ENCODE peak calls at places on chromosomes 6 and 20, in four cellular contexts. One of them, this sample, is unnamed.

GRCh38 chr6:121485359-121485809 is 49.9 kb downstream of the GJA1 start:
- DNase-seq in fibroblast of villous mesenchyme: peak; percentile 69
- DNase-seq in adrenal gland: no peak
- DNase-seq in heart right ventricle: no peak
- DNase-seq in this sample: no peak

GRCh38 chr6:135814043-135814442 is 37.5 kb upstream of the PDE7B start:
- DNase-seq in fibroblast of villous mesenchyme: no peak
- DNase-seq in adrenal gland: no peak
- DNase-seq in heart right ventricle: no peak
- DNase-seq in this sample: no peak

GRCh38 chr20:22740829-22741228 is 156.5 kb upstream of the FOXA2 start:
- DNase-seq in fibroblast of villous mesenchyme: peak; percentile 52
- DNase-seq in adrenal gland: no peak
- DNase-seq in heart right ventricle: no peak
- DNase-seq in this sample: no peak

GRCh38 chr6:52839124-52840055 is 1.2 kb downstream of the GSTA5 start:
- DNase-seq in fibroblast of villous mesenchyme: peak; percentile 66
- DNase-seq in adrenal gland: peak; percentile 81
- DNase-seq in heart right ventricle: no peak
- DNase-seq in this sample: peak; percentile 26

GRCh38 chr20:57966609-57967008 is 256.8 kb upstream of the PMEPA1 start:
- DNase-seq in fibroblast of villous mesenchyme: no peak
- DNase-seq in adrenal gland: no peak
- DNase-seq in heart right ventricle: no peak
- DNase-seq in this sample: no peak

GRCh38 chr6:155913816-155914215 is 458.2 kb upstream of the NOX3 start:
- DNase-seq in fibroblast of villous mesenchyme: no peak
- DNase-seq in adrenal gland: no peak
- DNase-seq in heart right ventricle: no peak
- DNase-seq in this sample: no peak

GRCh38 chr6:55734256-55734655 is 141.1 kb downstream of the BMP5 start:
- DNase-seq in fibroblast of villous mesenchyme: no peak
- DNase-seq in adrenal gland: no peak
- DNase-seq in heart right ventricle: no peak
- DNase-seq in this sample: no peak

GRCh38 chr6:150667977-150668716 is 68.5 kb downstream of the PLEKHG1 start:
- DNase-seq in fibroblast of villous mesenchyme: peak; percentile 84
- DNase-seq in adrenal gland: peak; percentile 96
- DNase-seq in heart right ventricle: peak; percentile 95
- DNase-seq in this sample: no peak

GRCh38 chr6:143328885-143329284 is 121.6 kb downstream of the ADAT2 start:
- DNase-seq in fibroblast of villous mesenchyme: peak; percentile 19
- DNase-seq in adrenal gland: no peak
- DNase-seq in heart right ventricle: no peak
- DNase-seq in this sample: no peak

GRCh38 chr6:125174626-125175025 is 21.1 kb downstream of the TPD52L1 start:
- DNase-seq in fibroblast of villous mesenchyme: no peak
- DNase-seq in adrenal gland: no peak
- DNase-seq in heart right ventricle: no peak
- DNase-seq in this sample: no peak

GRCh38 chr6:97919631-97920030 is 636.6 kb upstream of the MMS22L start:
- DNase-seq in fibroblast of villous mesenchyme: no peak
- DNase-seq in adrenal gland: no peak
- DNase-seq in heart right ventricle: no peak
- DNase-seq in this sample: no peak

GRCh38 chr6:142845624-142846458 is 99.1 kb downstream of the HIVEP2 start:
- DNase-seq in fibroblast of villous mesenchyme: peak; percentile 87
- DNase-seq in adrenal gland: peak; percentile 92
- DNase-seq in heart right ventricle: peak; percentile 92
- DNase-seq in this sample: no peak

GRCh38 chr20:14470977-14471642 is 133.7 kb upstream of the FLRT3 start:
- DNase-seq in fibroblast of villous mesenchyme: no peak
- DNase-seq in adrenal gland: no peak
- DNase-seq in heart right ventricle: no peak
- DNase-seq in this sample: no peak

GRCh38 chr6:132365319-132365907 is 35.9 kb downstream of the MOXD1 start:
- DNase-seq in fibroblast of villous mesenchyme: peak; percentile 81
- DNase-seq in adrenal gland: no peak
- DNase-seq in heart right ventricle: no peak
- DNase-seq in this sample: no peak

GRCh38 chr20:59709636-59710035 is 105.3 kb downstream of the PHACTR3 start:
- DNase-seq in fibroblast of villous mesenchyme: no peak
- DNase-seq in adrenal gland: no peak
- DNase-seq in heart right ventricle: no peak
- DNase-seq in this sample: no peak
- TF ChIP-seq CTCF in fibroblast of villous mesenchyme: no peak
- TF ChIP-seq CTCF in adrenal gland: no peak
- TF ChIP-seq CTCF in heart right ventricle: no peak
- TF ChIP-seq CTCF in this sample: no peak

DNA sequence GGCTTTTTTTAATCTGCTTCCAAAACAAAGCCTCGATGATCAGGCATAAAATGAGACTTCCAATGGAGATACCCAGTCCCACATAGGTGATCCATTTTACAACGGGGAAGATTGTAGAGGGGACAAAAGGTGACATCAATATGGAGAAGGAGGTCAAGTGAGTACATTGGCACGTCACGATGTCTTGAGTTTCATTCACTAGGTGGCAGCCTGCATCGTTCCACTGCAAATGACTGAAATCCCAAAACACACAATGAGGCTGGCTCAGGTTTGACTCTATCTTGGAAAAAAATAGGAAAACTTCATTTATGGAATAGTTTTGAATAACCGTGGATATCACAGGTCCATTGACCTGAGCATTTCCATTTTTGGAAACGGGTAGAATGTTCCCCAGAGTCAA is 32.5 kb downstream of the ADGRF1 start:
- DNase-seq in fibroblast of villous mesenchyme: no peak
- DNase-seq in adrenal gland: no peak
- DNase-seq in heart right ventricle: no peak
- DNase-seq in this sample: no peak
- TF ChIP-seq CTCF in fibroblast of villous mesenchyme: peak; percentile 11
- TF ChIP-seq CTCF in adrenal gland: no peak
- TF ChIP-seq CTCF in heart right ventricle: no peak
- TF ChIP-seq CTCF in this sample: no peak

GRCh38 chr6:15248451-15249370 is 2.8 kb downstream of the JARID2 start:
- DNase-seq in fibroblast of villous mesenchyme: peak; percentile 98
- DNase-seq in adrenal gland: peak; percentile 96
- DNase-seq in heart right ventricle: peak; percentile 97
- DNase-seq in this sample: peak; percentile 85
- TF ChIP-seq CTCF in fibroblast of villous mesenchyme: peak; percentile 34
- TF ChIP-seq CTCF in adrenal gland: no peak
- TF ChIP-seq CTCF in heart right ventricle: peak; percentile 58
- TF ChIP-seq CTCF in this sample: no peak

GRCh38 chr20:3784226-3784853 is 2.2 kb downstream of the CENPB start:
- DNase-seq in fibroblast of villous mesenchyme: no peak
- DNase-seq in adrenal gland: no peak
- DNase-seq in heart right ventricle: peak; percentile 5
- DNase-seq in this sample: no peak

GRCh38 chr20:3783068-3783489 is 1.8 kb upstream of the SPEF1 start:
- DNase-seq in fibroblast of villous mesenchyme: no peak
- DNase-seq in adrenal gland: no peak
- DNase-seq in heart right ventricle: no peak
- DNase-seq in this sample: no peak

GRCh38 chr20:3782597-3782996 is 1.3 kb upstream of the SPEF1 start:
- DNase-seq in fibroblast of villous mesenchyme: no peak
- DNase-seq in adrenal gland: no peak
- DNase-seq in heart right ventricle: no peak
- DNase-seq in this sample: no peak

GRCh38 chr20:3784863-3785239 is 1.7 kb downstream of the CENPB start:
- DNase-seq in fibroblast of villous mesenchyme: no peak
- DNase-seq in adrenal gland: no peak
- DNase-seq in heart right ventricle: no peak
- DNase-seq in this sample: no peak

DNA sequence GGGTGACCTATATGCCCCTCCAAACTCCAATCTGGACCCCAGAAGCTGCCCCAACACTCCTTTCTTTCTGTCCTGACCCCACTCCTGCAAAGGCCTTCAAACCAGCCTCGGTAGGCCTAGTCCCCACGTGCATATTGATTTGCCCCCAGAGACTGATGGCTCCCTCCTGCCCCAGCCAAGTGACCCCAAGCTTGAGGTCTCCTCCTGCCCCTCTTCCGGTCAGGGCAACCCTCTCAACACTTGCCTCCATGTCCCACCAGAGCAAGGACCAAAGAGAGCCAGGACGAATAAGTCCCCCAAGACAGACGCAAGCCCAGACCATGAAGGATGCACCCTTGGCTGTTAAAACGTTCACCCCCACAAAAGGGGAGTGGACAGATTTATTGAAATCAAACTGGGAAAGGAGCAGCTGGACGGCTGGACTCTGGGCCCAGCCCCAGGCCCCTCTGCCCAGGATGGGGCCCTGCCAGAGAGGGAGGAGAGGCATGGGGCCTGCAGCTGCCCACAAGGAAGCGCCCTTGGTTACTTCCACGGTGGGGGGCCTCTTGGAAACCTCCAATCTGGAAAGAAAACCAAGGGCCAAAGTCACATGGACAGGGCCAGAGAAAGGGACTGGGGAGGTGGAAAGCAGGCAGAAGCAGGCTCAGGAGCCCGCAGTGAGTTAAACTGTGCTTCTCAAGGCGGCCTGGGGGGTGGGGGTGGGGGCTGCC is 2.4 kb upstream of the SPEF1 start:
- DNase-seq in fibroblast of villous mesenchyme: no peak
- DNase-seq in adrenal gland: no peak
- DNase-seq in heart right ventricle: peak; percentile 4
- DNase-seq in this sample: no peak
- TF ChIP-seq CTCF in fibroblast of villous mesenchyme: no peak
- TF ChIP-seq CTCF in adrenal gland: no peak
- TF ChIP-seq CTCF in heart right ventricle: no peak
- TF ChIP-seq CTCF in this sample: no peak

GRCh38 chr20:7505835-7506221 is 434.4 kb downstream of the HAO1 start:
- DNase-seq in fibroblast of villous mesenchyme: no peak
- DNase-seq in adrenal gland: no peak
- DNase-seq in heart right ventricle: no peak
- DNase-seq in this sample: no peak
- TF ChIP-seq CTCF in fibroblast of villous mesenchyme: no peak
- TF ChIP-seq CTCF in adrenal gland: no peak
- TF ChIP-seq CTCF in heart right ventricle: no peak
- TF ChIP-seq CTCF in this sample: no peak